ENCODE peak calls at places on chromosome 4, in six cellular contexts. Y is activated CD4-positive, alpha-beta T cell treated with anti-CD3 and anti-CD28 coated beads, Interleukin-2, amount 50 U/mL, for 1 hour; H is lower lobe of right lung; I is GM12892; Z is T-helper 9 cell; B is T follicular helper cell. T is an unnamed sample.

GRCh38 chr4:152032722-152033131 is 271.9 kb upstream of the GATB start:
- DNase-seq in Y (no peak), H (no peak), I (no peak), Z (no peak), B (no peak), T (no peak)

GRCh38 chr4:118281611-118282442 is 71.0 kb downstream of the PRSS12 start:
- DNase-seq in Y (no peak), H (no peak), I (no peak), Z (no peak), B (no peak), T (no peak)

GRCh38 chr4:64846417-64846816 is 437.2 kb upstream of the TECRL start:
- DNase-seq in Y (no peak), H (no peak), I (no peak), Z (no peak), B (no peak), T (no peak)

GRCh38 chr4:155405059-155405458 is 28.3 kb upstream of the MAP9 start:
- DNase-seq in Y (no peak), H (no peak), I (no peak), Z (no peak), B (no peak), T (no peak)

GRCh38 chr4:184815046-184815877 is 10.5 kb downstream of the ACSL1 start:
- DNase-seq in Y (no peak), H (peak), I (peak), Z (no peak), B (no peak), T (no peak)

GRCh38 chr4:73392936-73393335 is 11.2 kb upstream of the ALB start:
- DNase-seq in Y (no peak), H (no peak), I (no peak), Z (no peak), B (no peak), T (no peak)

GRCh38 chr4:80221161-80221560 is 23.9 kb downstream of the PRDM8 start:
- DNase-seq in Y (no peak), H (no peak), I (no peak), Z (no peak), B (no peak), T (no peak)

GRCh38 chr4:108149588-108150380 is 18.9 kb downstream of the LEF1 start:
- DNase-seq in Y (no peak), H (no peak), I (no peak), Z (no peak), B (no peak), T (no peak)

T was measured in activated effector memory CD4-positive, alpha-beta T cell treated with Interleukin-2 at 50 U/mL for 16 hours.